ENCODE peak calls at places on chromosomes 7 and 10, in five cellular contexts. One of them, this sample, is unnamed.

GRCh38 chr10:86649471-86650150 is 4.7 kb upstream of the OPN4 start:
- DNase-seq in AG08395: no peak
- DNase-seq in bronchial epithelial cell: no peak
- DNase-seq in EH: no peak
- DNase-seq in lower lobe of right lung: no peak
- DNase-seq in this sample: no peak

GRCh38 chr7:125173571-125173970 is 243.9 kb upstream of the POT1 start:
- DNase-seq in AG08395: no peak
- DNase-seq in bronchial epithelial cell: peak
- DNase-seq in EH: no peak
- DNase-seq in lower lobe of right lung: no peak
- DNase-seq in this sample: no peak

GRCh38 chr7:99393363-99394187 is 14.8 kb downstream of the PDAP1 start:
- DNase-seq in AG08395: no peak
- DNase-seq in bronchial epithelial cell: no peak
- DNase-seq in EH: no peak
- DNase-seq in lower lobe of right lung: no peak
- DNase-seq in this sample: peak

GRCh38 chr10:116742367-116743265 is at the start of gene HSPA12A:
- DNase-seq in AG08395: peak
- DNase-seq in bronchial epithelial cell: peak
- DNase-seq in EH: peak
- DNase-seq in lower lobe of right lung: peak
- DNase-seq in this sample: peak

GRCh38 chr7:112649560-112649959 is 140.6 kb downstream of the TMEM168 start:
- DNase-seq in AG08395: no peak
- DNase-seq in bronchial epithelial cell: peak
- DNase-seq in EH: peak
- DNase-seq in lower lobe of right lung: no peak
- DNase-seq in this sample: no peak

GRCh38 chr7:16433568-16434122 is 12.3 kb upstream of the CRPPA start:
- DNase-seq in AG08395: no peak
- DNase-seq in bronchial epithelial cell: no peak
- DNase-seq in EH: no peak
- DNase-seq in lower lobe of right lung: no peak
- DNase-seq in this sample: no peak

GRCh38 chr10:28411648-28412047 is 108.8 kb upstream of the MPP7 start:
- DNase-seq in AG08395: no peak
- DNase-seq in bronchial epithelial cell: peak
- DNase-seq in EH: no peak
- DNase-seq in lower lobe of right lung: no peak
- DNase-seq in this sample: no peak

GRCh38 chr10:112565434-112566053 is 118.5 kb downstream of the VTI1A start:
- DNase-seq in AG08395: peak
- DNase-seq in bronchial epithelial cell: peak
- DNase-seq in EH: peak
- DNase-seq in lower lobe of right lung: no peak
- DNase-seq in this sample: no peak

GRCh38 chr10:10699427-10699826 is 318.2 kb upstream of the CELF2 start:
- DNase-seq in AG08395: no peak
- DNase-seq in bronchial epithelial cell: no peak
- DNase-seq in EH: no peak
- DNase-seq in lower lobe of right lung: no peak
- DNase-seq in this sample: no peak

GRCh38 chr7:43204081-43204480 is 91.6 kb downstream of the HECW1 start:
- DNase-seq in AG08395: peak
- DNase-seq in bronchial epithelial cell: peak
- DNase-seq in EH: peak
- DNase-seq in lower lobe of right lung: no peak
- DNase-seq in this sample: no peak

GRCh38 chr10:70432561-70433263 is 8.8 kb downstream of the NODAL start:
- DNase-seq in AG08395: no peak
- DNase-seq in bronchial epithelial cell: no peak
- DNase-seq in EH: no peak
- DNase-seq in lower lobe of right lung: no peak
- DNase-seq in this sample: no peak

GRCh38 chr7:129640400-129640799 is 28.9 kb downstream of the NRF1 start:
- DNase-seq in AG08395: no peak
- DNase-seq in bronchial epithelial cell: no peak
- DNase-seq in EH: no peak
- DNase-seq in lower lobe of right lung: no peak
- DNase-seq in this sample: no peak

GRCh38 chr10:63841761-63842160 is 320.6 kb downstream of the REEP3 start:
- DNase-seq in AG08395: no peak
- DNase-seq in bronchial epithelial cell: no peak
- DNase-seq in EH: no peak
- DNase-seq in lower lobe of right lung: no peak
- DNase-seq in this sample: no peak

GRCh38 chr10:44358080-44358771 is 26.7 kb downstream of the CXCL12 start:
- DNase-seq in AG08395: no peak
- DNase-seq in bronchial epithelial cell: no peak
- DNase-seq in EH: no peak
- DNase-seq in lower lobe of right lung: no peak
- DNase-seq in this sample: no peak

GRCh38 chr10:72092987-72093386 is 4.6 kb upstream of the SPOCK2 start:
- DNase-seq in AG08395: no peak
- DNase-seq in bronchial epithelial cell: no peak
- DNase-seq in EH: no peak
- DNase-seq in lower lobe of right lung: no peak
- DNase-seq in this sample: no peak

GRCh38 chr10:48976208-48976607 is 36.6 kb upstream of the LRRC18 start:
- DNase-seq in AG08395: peak
- DNase-seq in bronchial epithelial cell: peak
- DNase-seq in EH: peak
- DNase-seq in lower lobe of right lung: no peak
- DNase-seq in this sample: no peak

GRCh38 chr10:48655426-48656240 is 29.0 kb upstream of the WDFY4 start:
- DNase-seq in AG08395: peak
- DNase-seq in bronchial epithelial cell: peak
- DNase-seq in EH: peak
- DNase-seq in lower lobe of right lung: peak
- DNase-seq in this sample: peak

GRCh38 chr10:44477021-44477420 is 92.1 kb upstream of the CXCL12 start:
- DNase-seq in AG08395: peak
- DNase-seq in bronchial epithelial cell: no peak
- DNase-seq in EH: peak
- DNase-seq in lower lobe of right lung: no peak
- DNase-seq in this sample: no peak

GRCh38 chr7:100044719-100045118 is 4.9 kb upstream of the ZSCAN21 start:
- DNase-seq in AG08395: no peak
- DNase-seq in bronchial epithelial cell: peak
- DNase-seq in EH: no peak
- DNase-seq in lower lobe of right lung: no peak
- DNase-seq in this sample: no peak

This sample was measured in nucleus accumbens.